ENCODE peak calls at places on chromosome 15, in four cellular contexts. T is brain microvascular endothelial cell, X is heart right ventricle, V is WERI-Rb-1. N is an unnamed sample.
A peak's percentile ranks its signal among the peaks of the same experiment; 100 is the strongest.

GRCh38 chr15:73914145-73914544 is 12.1 kb upstream of the LOXL1 start:
- DNase-seq in T (no peak), X (no peak), V (no peak), N (no peak)

GRCh38 chr15:64343222-64343621 is 12.8 kb downstream of the CSNK1G1 start:
- DNase-seq in T (no peak), X (no peak), V (no peak), N (no peak)

GRCh38 chr15:42331235-42331634 is 28.1 kb upstream of the CAPN3 start:
- DNase-seq in T (no peak), X (peak; percentile 31), V (no peak), N (peak; percentile 64)

GRCh38 chr15:64703632-64703959 is 71.8 kb downstream of the RBPMS2 start:
- DNase-seq in T (no peak), X (no peak), V (no peak), N (no peak)

GRCh38 chr15:80991446-80991845 is 1.8 kb upstream of the MESD start:
- DNase-seq in T (no peak), X (peak; percentile 75), V (no peak), N (peak; percentile 50)

GRCh38 chr15:77418341-77419049 is 1.4 kb downstream of the PEAK1 start:
- DNase-seq in T (peak; percentile 20), X (no peak), V (no peak), N (no peak)

GRCh38 chr15:23069496-23070166 is 30.3 kb upstream of the TUBGCP5 start:
- DNase-seq in T (no peak), X (no peak), V (no peak), N (no peak)

GRCh38 chr15:41922353-41922752 is 28.5 kb upstream of the SPTBN5 start:
- DNase-seq in T (no peak), X (no peak), V (no peak), N (no peak)

GRCh38 chr15:66803182-66803729 is 101.2 kb downstream of the SMAD6 start:
- DNase-seq in T (peak; percentile 95), X (peak; percentile 85), V (no peak), N (peak; percentile 70)

GRCh38 chr15:25693321-25694237 is 169.5 kb downstream of the ATP10A start:
- DNase-seq in T (peak; percentile 14), X (no peak), V (peak; percentile 71), N (no peak)

GRCh38 chr15:51907136-51907862 is 64.3 kb downstream of the LEO1 start:
- DNase-seq in T (peak; percentile 58), X (no peak), V (no peak), N (no peak)

GRCh38 chr15:41794081-41794480 is 19.8 kb downstream of the MAPKBP1 start:
- DNase-seq in T (no peak), X (no peak), V (no peak), N (no peak)

GRCh38 chr15:70017796-70018195 is 79.9 kb downstream of the TLE3 start:
- DNase-seq in T (no peak), X (no peak), V (no peak), N (no peak)

GRCh38 chr15:101522091-101522490 is 32.6 kb upstream of the PCSK6 start:
- DNase-seq in T (no peak), X (no peak), V (no peak), N (no peak)

GRCh38 chr15:21269121-21269520 is 171.2 kb downstream of the POTEB3 start:
- DNase-seq in T (no peak), X (no peak), V (no peak), N (no peak)

GRCh38 chr15:88513195-88513594 is 33.3 kb downstream of the DET1 start:
- DNase-seq in T (no peak), X (no peak), V (no peak), N (no peak)

GRCh38 chr15:70433583-70434288 is 329.6 kb downstream of the UACA start:
- DNase-seq in T (no peak), X (no peak), V (no peak), N (no peak)

GRCh38 chr15:81511160-81511559 is 137.1 kb upstream of the TMC3 start:
- DNase-seq in T (no peak), X (no peak), V (no peak), N (no peak)

GRCh38 chr15:35717721-35718120 is 171.8 kb upstream of the DPH6 start:
- DNase-seq in T (no peak), X (no peak), V (no peak), N (no peak)
- H3K27ac ChIP-seq in T (no peak overlapping the region), X (no peak overlapping the region), V (no peak overlapping the region), N (no peak overlapping the region)

DNA sequence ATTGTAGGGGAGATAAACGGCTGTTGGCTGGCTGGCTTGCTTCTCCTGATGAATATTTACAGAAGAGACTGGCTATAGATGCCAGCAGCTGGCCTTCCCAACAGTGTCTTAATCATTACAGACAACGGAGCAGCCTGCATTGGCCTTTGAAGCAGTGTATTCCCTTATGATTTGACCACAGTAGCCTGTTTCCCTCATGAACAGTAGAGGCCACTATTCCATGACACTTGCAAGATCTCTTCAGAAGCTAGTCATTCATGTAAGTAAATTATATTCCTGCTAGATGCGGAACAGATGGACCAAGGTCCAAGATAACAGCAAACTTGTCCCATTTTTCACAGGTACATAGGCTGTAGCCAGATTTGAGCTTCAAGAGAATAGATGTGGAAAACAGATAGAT is 47.3 kb downstream of the TMCO5A start:
- DNase-seq in T (peak; percentile 48), X (no peak), V (peak; percentile 14), N (no peak)
- TF ChIP-seq CTCF in T (peak; percentile 70), X (no peak), V (peak; percentile 50), N (no peak)

DNA sequence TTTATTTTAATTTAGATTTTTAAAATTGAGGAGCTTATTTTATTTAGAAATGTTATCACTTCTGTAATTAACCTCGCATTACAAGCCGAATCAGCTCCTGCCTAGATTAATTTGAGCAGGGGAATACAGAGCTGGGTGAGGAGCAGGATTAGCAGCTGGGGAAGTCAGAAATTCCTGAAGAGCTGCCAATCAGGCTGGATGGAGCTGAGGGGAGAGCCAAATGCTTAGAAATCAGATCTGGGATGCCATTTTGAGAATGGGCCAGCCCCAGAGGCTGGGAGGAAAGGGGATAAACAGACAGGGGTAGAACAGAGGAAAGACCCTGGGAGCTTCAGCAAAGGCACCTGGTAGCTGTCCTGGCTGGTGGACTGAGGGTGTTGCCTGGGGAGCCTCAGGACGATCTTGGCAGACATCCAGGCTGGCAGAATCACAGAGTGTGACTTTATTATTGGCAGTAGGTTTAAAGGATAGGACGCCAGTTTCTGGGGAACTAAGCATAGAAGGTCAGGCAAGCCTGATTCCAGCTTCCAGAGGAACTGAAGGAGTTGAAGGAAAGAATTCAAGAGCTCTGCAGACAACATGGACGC is 97.8 kb downstream of the SQOR start:
- DNase-seq in T (no peak), X (peak; percentile 49), V (no peak), N (no peak)
- H3K27ac ChIP-seq in T (no peak overlapping the region), X (peak overlapping the region; percentile 56), V (no peak overlapping the region), N (no peak overlapping the region)

DNA sequence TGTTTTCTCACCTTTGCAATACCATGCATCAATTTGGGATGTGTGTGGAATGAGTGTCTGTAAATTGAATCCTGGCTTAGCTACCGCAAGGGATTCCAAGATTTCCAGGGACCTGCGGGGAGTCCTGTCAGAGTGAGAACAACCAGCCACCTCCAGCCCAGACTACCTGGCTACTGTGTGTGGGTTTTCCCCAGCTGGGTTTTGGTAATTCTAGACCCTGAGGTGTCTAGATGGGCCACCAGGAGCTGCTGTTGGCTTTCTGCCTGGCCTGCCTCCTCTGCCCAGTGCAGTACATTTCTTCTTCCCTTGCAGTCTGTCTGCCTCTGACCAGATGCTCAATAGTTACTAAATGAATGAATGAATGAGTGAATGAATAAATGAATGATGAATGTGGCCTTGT is 32.5 kb upstream of the CORO2B start:
- DNase-seq in T (no peak), X (no peak), V (no peak), N (no peak)
- TF ChIP-seq CTCF in T (no peak), X (no peak), V (no peak), N (no peak)

GRCh38 chr15:50251638-50252182 is 13.8 kb downstream of the HDC start:
- DNase-seq in T (no peak), X (no peak), V (no peak), N (no peak)

GRCh38 chr15:50249704-50250103 is 15.8 kb downstream of the HDC start:
- DNase-seq in T (no peak), X (no peak), V (no peak), N (no peak)

GRCh38 chr15:50248994-50249586 is 16.4 kb downstream of the HDC start:
- DNase-seq in T (no peak), X (no peak), V (no peak), N (no peak)

GRCh38 chr15:50252556-50252955 is 13.0 kb downstream of the HDC start:
- DNase-seq in T (no peak), X (no peak), V (no peak), N (no peak)

DNA sequence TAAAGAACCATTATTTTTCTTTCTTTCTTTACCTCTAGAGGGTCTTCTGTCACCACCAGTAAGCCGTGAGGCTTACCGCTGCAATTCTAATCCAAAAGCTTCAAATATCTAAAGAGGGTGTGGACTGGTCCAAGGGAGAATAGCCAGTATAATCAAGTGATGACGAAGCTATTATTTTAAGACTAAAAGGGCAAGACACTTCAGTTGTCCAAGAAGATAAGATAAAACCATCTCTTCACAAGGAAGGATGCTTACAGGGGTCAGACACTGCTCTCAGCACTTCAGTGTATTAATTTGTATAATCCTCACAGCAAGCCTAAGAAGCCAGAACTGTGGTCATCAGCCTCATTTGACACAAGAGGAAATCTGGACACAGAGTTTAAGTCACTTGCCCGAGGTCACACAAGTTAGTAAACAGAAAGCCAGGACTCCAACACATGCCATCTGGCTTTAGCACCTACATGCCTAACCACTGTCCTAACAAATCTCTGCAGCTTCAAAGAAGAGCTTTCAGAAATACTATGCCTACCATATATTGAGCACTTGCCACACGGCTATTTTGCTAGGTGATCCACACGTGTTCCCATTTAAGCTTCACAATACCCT is 14.6 kb downstream of the HDC start:
- DNase-seq in T (no peak), X (no peak), V (peak; percentile 68), N (no peak)
- H3K27ac ChIP-seq in T (no peak overlapping the region), X (no peak overlapping the region), V (peak overlapping the region; percentile 40), N (no peak overlapping the region)

GRCh38 chr15:43446344-43446743 is 46.6 kb downstream of the TP53BP1 start:
- DNase-seq in T (no peak), X (no peak), V (no peak), N (no peak)

GRCh38 chr15:43441316-43441715 is 51.6 kb downstream of the TP53BP1 start:
- DNase-seq in T (peak; percentile 37), X (no peak), V (no peak), N (no peak)

GRCh38 chr15:43436395-43436794 is 56.6 kb downstream of the TP53BP1 start:
- DNase-seq in T (no peak), X (no peak), V (no peak), N (no peak)

GRCh38 chr15:43439268-43439667 is 53.7 kb downstream of the TP53BP1 start:
- DNase-seq in T (no peak), X (no peak), V (no peak), N (no peak)

DNA sequence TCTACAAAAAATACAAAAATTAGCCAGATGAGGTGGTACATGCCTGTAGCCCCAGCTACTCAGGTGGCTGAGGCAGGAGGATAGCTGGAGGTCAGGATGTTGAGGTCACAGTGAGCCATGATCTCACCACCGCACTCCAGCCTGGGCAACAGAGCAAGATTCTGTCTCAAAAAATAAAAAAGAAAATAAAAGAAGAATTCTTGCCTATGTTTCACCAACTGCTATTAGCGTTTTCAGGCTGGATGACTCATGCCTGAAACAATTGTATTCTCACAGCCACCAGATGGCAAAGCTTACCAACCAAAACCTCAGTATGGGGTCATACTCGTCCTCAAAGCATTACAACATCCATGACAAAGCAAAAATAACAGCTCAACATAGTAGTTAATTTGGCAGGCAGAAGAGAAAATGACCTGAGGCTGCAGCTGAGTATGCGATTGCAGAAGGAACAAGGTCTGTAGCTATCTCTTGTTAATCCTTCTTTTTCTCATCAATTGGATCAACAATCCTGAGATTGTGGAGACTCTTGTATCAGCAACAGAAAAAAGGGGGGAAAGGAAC is 52.2 kb downstream of the TP53BP1 start:
- DNase-seq in T (peak; percentile 93), X (peak; percentile 34), V (peak; percentile 35), N (peak; percentile 56)
- TF ChIP-seq CTCF in T (peak; percentile 66), X (peak; percentile 41), V (peak; percentile 11), N (peak; percentile 60)